ENCODE peak calls at places on chromosomes 6 and 20, in six cellular contexts. R is choroid plexus epithelial cell, K is colonic mucosa, T is B cell, M is esophagus muscularis mucosa, Q is MCF 10A. Z is an unnamed sample.

GRCh38 chr20:18729426-18729825 is 84.2 kb upstream of the SCP2D1 start:
- DNase-seq in R (no peak), K (no peak), T (no peak), M (no peak), Q (no peak), Z (no peak)

GRCh38 chr6:117441824-117442264 is 16.1 kb upstream of the ROS1 start:
- DNase-seq in R (peak), K (no peak), T (no peak), M (no peak), Q (peak), Z (no peak)

GRCh38 chr6:100267721-100268123 is 197.0 kb downstream of the SIM1 start:
- DNase-seq in R (peak), K (no peak), T (no peak), M (no peak), Q (no peak), Z (no peak)

GRCh38 chr20:53890434-53891305 is 179.7 kb downstream of the BCAS1 start:
- DNase-seq in R (no peak), K (peak), T (no peak), M (no peak), Q (peak), Z (no peak)

GRCh38 chr6:127457444-127458064 is 1.6 kb downstream of the KIAA0408 start:
- DNase-seq in R (peak), K (no peak), T (no peak), M (no peak), Q (peak), Z (no peak)

GRCh38 chr6:93235775-93236174 is 183.6 kb downstream of the EPHA7 start:
- DNase-seq in R (no peak), K (no peak), T (no peak), M (no peak), Q (no peak), Z (no peak)

GRCh38 chr20:38658879-38659612 is 57.4 kb downstream of the ARHGAP40 start:
- DNase-seq in R (peak), K (no peak), T (no peak), M (no peak), Q (peak), Z (no peak)

GRCh38 chr20:64068381-64069208 is 5.6 kb downstream of the TCEA2 start:
- DNase-seq in R (no peak), K (no peak), T (no peak), M (no peak), Q (no peak), Z (no peak)

GRCh38 chr6:82783587-82784253 is 281.9 kb downstream of the UBE3D start:
- DNase-seq in R (no peak), K (no peak), T (no peak), M (no peak), Q (no peak), Z (no peak)

GRCh38 chr6:113009682-113010081 is 662.6 kb downstream of the RFPL4B start:
- DNase-seq in R (peak), K (no peak), T (no peak), M (no peak), Q (no peak), Z (no peak)

GRCh38 chr20:57698191-57698866 is 11.5 kb downstream of the PMEPA1 start:
- DNase-seq in R (peak), K (peak), T (no peak), M (no peak), Q (peak), Z (no peak)

GRCh38 chr6:71476371-71476770 is 187.8 kb downstream of the OGFRL1 start:
- DNase-seq in R (no peak), K (no peak), T (no peak), M (no peak), Q (no peak), Z (no peak)

GRCh38 chr6:52590634-52590985 is 13.8 kb upstream of the TRAM2 start:
- DNase-seq in R (peak), K (no peak), T (no peak), M (no peak), Q (peak), Z (no peak)

GRCh38 chr6:119533603-119534279 is 184.2 kb upstream of the MAN1A1 start:
- DNase-seq in R (peak), K (no peak), T (no peak), M (no peak), Q (peak), Z (no peak)

GRCh38 chr6:110395221-110395620 is 20.2 kb downstream of the DDO start:
- DNase-seq in R (no peak), K (no peak), T (no peak), M (no peak), Q (no peak), Z (no peak)

GRCh38 chr6:133799043-133799442 is 89.9 kb upstream of the TCF21 start:
- DNase-seq in R (no peak), K (no peak), T (no peak), M (no peak), Q (no peak), Z (no peak)

GRCh38 chr20:24580855-24581254 is 111.4 kb downstream of the SYNDIG1 start:
- DNase-seq in R (no peak), K (no peak), T (no peak), M (no peak), Q (no peak), Z (no peak)

GRCh38 chr6:151917531-151918329 is 110.2 kb downstream of the ESR1 start:
- DNase-seq in R (no peak), K (no peak), T (no peak), M (no peak), Q (peak), Z (no peak)

GRCh38 chr20:33104336-33104735 is 24.9 kb downstream of the BPIFB4 start:
- DNase-seq in R (no peak), K (no peak), T (no peak), M (no peak), Q (no peak), Z (no peak)

DNA sequence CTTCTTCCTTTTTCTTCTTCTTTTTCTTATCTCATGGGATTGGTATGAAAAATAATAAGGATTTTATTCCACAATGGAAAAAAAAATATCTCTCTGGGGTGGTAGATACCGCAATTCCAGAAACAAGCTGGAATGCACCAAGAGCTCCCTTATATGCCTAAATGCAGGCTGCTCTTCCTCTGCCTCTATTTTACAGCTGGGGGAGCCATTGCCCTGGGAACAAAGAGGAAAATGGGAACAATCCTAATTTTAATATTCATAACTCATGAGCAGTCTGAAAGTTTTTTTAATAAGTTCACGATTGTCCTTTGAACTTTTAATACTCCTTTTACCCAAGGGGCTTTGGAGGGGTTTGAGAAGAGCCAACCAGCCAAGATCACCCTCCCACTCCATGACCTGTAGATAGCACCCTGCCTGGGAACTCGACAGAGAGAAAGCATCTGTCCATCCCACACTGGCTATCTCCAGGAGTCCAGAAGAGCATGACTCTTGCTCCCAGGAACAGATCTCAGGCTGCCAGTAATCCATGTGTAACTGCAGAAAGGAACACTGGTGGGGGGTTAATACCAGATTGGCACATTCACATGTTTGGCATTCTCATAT is 74.7 kb downstream of the CD83 start:
- DNase-seq in R (no peak), K (no peak), T (no peak), M (no peak), Q (no peak), Z (no peak)
- TF ChIP-seq CTCF in R (peak), K (no peak), T (no peak), M (no peak), Q (no peak), Z (no peak)

GRCh38 chr20:40966103-40966502 is 62.5 kb upstream of the TOP1 start:
- DNase-seq in R (no peak), K (no peak), T (peak), M (peak), Q (no peak), Z (no peak)
- TF ChIP-seq CTCF in R (peak), K (no peak), T (peak), M (no peak), Q (peak), Z (no peak)

DNA sequence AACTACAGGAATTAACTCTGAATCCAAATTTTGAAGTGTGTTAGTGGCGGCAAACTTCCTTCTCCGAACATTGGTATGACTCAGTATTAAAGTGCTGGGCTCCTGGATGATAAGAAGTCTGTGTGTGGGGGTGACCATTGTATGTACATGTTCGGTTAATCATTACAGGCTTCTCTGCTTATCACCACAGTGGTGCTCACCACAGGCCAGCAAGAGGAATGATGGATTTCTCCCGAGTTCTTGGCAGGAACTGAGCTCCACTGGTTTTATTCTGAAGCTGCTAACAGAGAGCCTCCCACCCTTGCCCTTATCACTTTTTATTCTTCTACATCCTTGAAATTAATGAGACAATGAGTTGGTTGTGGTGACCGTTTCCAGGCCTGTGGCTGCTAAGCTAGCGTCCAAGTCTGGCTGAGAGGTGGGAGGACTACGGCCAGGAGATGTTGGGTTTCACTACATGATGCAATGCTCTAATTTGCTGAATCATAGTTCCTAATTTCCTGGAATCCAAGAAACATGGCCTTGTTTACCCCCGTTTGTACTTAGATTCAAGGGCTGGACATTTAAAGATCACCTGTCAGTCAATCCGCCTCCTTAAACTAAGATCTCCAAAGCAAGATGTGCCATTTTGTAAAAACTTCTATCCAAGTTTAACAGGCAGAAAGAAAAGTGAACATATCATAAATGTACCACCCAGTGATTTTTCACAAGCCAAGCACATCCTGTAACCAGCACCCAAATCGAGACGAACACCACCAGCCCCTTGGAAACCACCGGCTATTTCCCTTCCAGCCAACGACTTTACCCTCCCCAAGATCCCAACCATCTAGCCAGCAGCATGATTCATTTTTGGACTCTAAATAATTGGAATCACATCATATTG is 172.6 kb downstream of the FOXA2 start:
- DNase-seq in R (no peak), K (peak), T (no peak), M (no peak), Q (peak), Z (no peak)
- TF ChIP-seq CTCF in R (no peak), K (no peak), T (no peak), M (no peak), Q (no peak), Z (no peak)

GRCh38 chr6:72560721-72561593 is 60.9 kb upstream of the KCNQ5 start:
- DNase-seq in R (no peak), K (no peak), T (no peak), M (no peak), Q (no peak), Z (no peak)
- TF ChIP-seq CTCF in R (peak), K (no peak), T (peak), M (no peak), Q (no peak), Z (no peak)

GRCh38 chr6:145370559-145370958 is 364.8 kb downstream of the EPM2A start:
- DNase-seq in R (no peak), K (no peak), T (no peak), M (no peak), Q (no peak), Z (no peak)
- TF ChIP-seq CTCF in R (no peak), K (no peak), T (no peak), M (no peak), Q (no peak), Z (peak)

DNA sequence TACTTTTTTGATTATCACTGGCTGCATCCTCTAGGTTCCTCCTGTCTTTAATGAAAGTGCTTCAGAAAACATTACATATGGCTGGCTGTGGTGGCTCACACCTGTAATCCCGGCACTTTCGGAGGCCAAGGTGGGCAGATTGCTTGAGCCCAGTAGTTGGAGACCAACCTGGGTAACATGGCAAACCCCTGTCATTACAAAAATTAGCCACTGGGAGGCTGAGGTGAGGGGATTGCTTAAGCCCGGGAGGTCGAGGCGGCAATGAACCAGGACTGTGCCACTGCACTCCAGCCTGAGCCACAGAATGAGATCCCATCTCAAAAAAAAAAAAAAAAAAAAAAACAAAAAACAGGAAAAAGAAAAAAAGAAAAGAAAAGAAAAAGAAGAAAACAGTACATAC is 35.3 kb downstream of the BEND3 start:
- DNase-seq in R (no peak), K (no peak), T (no peak), M (no peak), Q (peak), Z (no peak)
- TF ChIP-seq CTCF in R (peak), K (no peak), T (peak), M (no peak), Q (peak), Z (no peak)

GRCh38 chr6:129491436-129491835 is 218.5 kb downstream of the ARHGAP18 start:
- DNase-seq in R (peak), K (no peak), T (no peak), M (no peak), Q (no peak), Z (no peak)
- TF ChIP-seq CTCF in R (no peak), K (no peak), T (no peak), M (no peak), Q (no peak), Z (no peak)

DNA sequence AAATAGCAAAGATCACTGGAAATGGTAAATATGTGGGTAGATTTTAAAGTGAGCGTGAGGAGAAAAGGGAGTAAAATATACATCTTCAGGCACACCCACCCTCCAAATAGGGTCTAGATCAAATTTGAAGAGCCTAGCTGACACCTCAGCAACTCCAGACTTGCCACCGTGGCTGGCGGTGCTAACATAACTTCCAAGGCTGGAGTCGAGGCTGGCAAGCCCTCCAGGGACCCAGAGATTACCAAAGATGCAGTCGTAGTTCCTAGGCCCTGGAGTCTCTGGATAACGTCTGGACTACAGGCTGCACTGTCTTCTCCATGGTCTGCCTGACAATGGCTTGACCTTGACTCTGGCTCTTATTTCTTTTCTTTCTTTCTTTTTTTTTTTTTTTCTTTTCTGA is 22.5 kb downstream of the TUBB2B start:
- DNase-seq in R (no peak), K (no peak), T (no peak), M (no peak), Q (no peak), Z (no peak)
- TF ChIP-seq CTCF in R (no peak), K (no peak), T (no peak), M (no peak), Q (no peak), Z (no peak)